ENCODE peak calls at places on chromosomes 1 and 21, in five cellular contexts. K is BE2C, O is AG08396, A is esophagus muscularis mucosa, H is activated gamma-delta T cell. V is an unnamed sample.

GRCh38 chr1:232962761-232963357 is 12.4 kb downstream of the NTPCR start:
- DNase-seq in K (no peak), O (no peak), A (no peak), H (no peak), V (peak)

GRCh38 chr1:147665521-147665920 is 4.8 kb downstream of the ACP6 start:
- DNase-seq in K (no peak), O (no peak), A (no peak), H (no peak), V (peak)

GRCh38 chr1:109761227-109762038 is 2.3 kb downstream of the EPS8L3 start:
- DNase-seq in K (peak), O (no peak), A (no peak), H (no peak), V (no peak)

GRCh38 chr1:186730951-186731350 is 50.7 kb upstream of the PTGS2 start:
- DNase-seq in K (no peak), O (no peak), A (no peak), H (no peak), V (no peak)

GRCh38 chr1:112508242-112509004 is at the start of gene WNT2B:
- DNase-seq in K (peak), O (peak), A (no peak), H (peak), V (no peak)

GRCh38 chr1:59298710-59299346 is 1.9 kb downstream of the FGGY start:
- DNase-seq in K (no peak), O (no peak), A (no peak), H (no peak), V (peak)

GRCh38 chr1:50148142-50148923 is 39.6 kb downstream of the ELAVL4 start:
- DNase-seq in K (no peak), O (no peak), A (no peak), H (no peak), V (no peak)

GRCh38 chr1:11068556-11069232 is 8.9 kb upstream of the SRM start:
- DNase-seq in K (no peak), O (no peak), A (no peak), H (no peak), V (no peak)

GRCh38 chr1:212979340-212980122 is 29.2 kb downstream of the VASH2 start:
- DNase-seq in K (no peak), O (no peak), A (no peak), H (no peak), V (no peak)

GRCh38 chr1:213332491-213332890 is 281.4 kb downstream of the RPS6KC1 start:
- DNase-seq in K (no peak), O (no peak), A (no peak), H (no peak), V (no peak)

GRCh38 chr1:243470492-243470891 is 214.7 kb downstream of the SDCCAG8 start:
- DNase-seq in K (no peak), O (no peak), A (no peak), H (no peak), V (no peak)

GRCh38 chr1:54254055-54254454 is 54.1 kb downstream of the MRPL37 start:
- DNase-seq in K (peak), O (no peak), A (no peak), H (no peak), V (peak)

GRCh38 chr1:145960468-145961108 is 2.8 kb upstream of the LIX1L start:
- DNase-seq in K (peak), O (peak), A (no peak), H (peak), V (peak)

GRCh38 chr1:43172532-43172972 is 422 bp downstream of the CFAP57 start:
- DNase-seq in K (peak), O (peak), A (peak), H (peak), V (peak)

GRCh38 chr21:43328171-43328570 is 98.8 kb downstream of the SIK1 start:
- DNase-seq in K (peak), O (no peak), A (no peak), H (no peak), V (no peak)

GRCh38 chr1:44314401-44314800 is 40.7 kb downstream of the ERI3 start:
- DNase-seq in K (no peak), O (no peak), A (no peak), H (no peak), V (no peak)

GRCh38 chr1:219657186-219657585 is 44.3 kb upstream of the ZC3H11B start:
- DNase-seq in K (no peak), O (no peak), A (no peak), H (no peak), V (no peak)

GRCh38 chr1:38489844-38490270 is 369.7 kb downstream of the RRAGC start:
- DNase-seq in K (peak), O (peak), A (no peak), H (no peak), V (peak)

GRCh38 chr1:208000504-208000903 is 89.6 kb upstream of the CD34 start:
- DNase-seq in K (no peak), O (no peak), A (no peak), H (no peak), V (no peak)

GRCh38 chr1:37056201-37056764 is 22.0 kb upstream of the GRIK3 start:
- DNase-seq in K (peak), O (no peak), A (no peak), H (no peak), V (no peak)

GRCh38 chr1:61922950-61923480 is 180.7 kb downstream of the PATJ start:
- DNase-seq in K (no peak), O (no peak), A (no peak), H (no peak), V (no peak)

GRCh38 chr1:214418380-214418779 is 133.0 kb downstream of the PTPN14 start:
- DNase-seq in K (no peak), O (no peak), A (no peak), H (no peak), V (no peak)

V was measured in iris pigment epithelial cell.